ENCODE peak calls at places on chromosomes 5 and 9, in four cellular contexts. V, Z, J and G are unnamed samples.
A peak's percentile ranks its signal among the peaks of the same experiment; 100 is the strongest.

GRCh38 chr9:109469646-109470358 is 28.3 kb downstream of the PTPN3 start:
- DNase-seq in Z (no peak), V (peak; percentile 57), J (peak; percentile 69), G (peak; percentile 83)

GRCh38 chr9:136644593-136645342 is 17.9 kb upstream of the EGFL7 start:
- DNase-seq in V (no peak), J (no peak), Z (peak; percentile 91), G (peak; percentile 98)

GRCh38 chr9:112002847-112003457 is 106.3 kb downstream of the UGCG start:
- DNase-seq in V (no peak), Z (no peak), J (no peak), G (no peak)

GRCh38 chr5:15183520-15183919 is 311.9 kb upstream of the ANKH start:
- DNase-seq in J (no peak), Z (no peak), V (no peak), G (no peak)

GRCh38 chr9:5042661-5043178 is 57.6 kb downstream of the JAK2 start:
- DNase-seq in J (no peak), V (no peak), Z (no peak), G (no peak)

GRCh38 chr9:87063883-87064282 is 116.6 kb upstream of the GAS1 start:
- DNase-seq in Z (no peak), V (no peak), J (no peak), G (peak; percentile 13)

GRCh38 chr5:103019804-103020203 is 100.1 kb downstream of the GIN1 start:
- DNase-seq in J (no peak), V (no peak), Z (no peak), G (no peak)

GRCh38 chr5:135376961-135377621 is 21.9 kb downstream of the MACROH2A1 start:
- DNase-seq in J (no peak), Z (no peak), V (peak; percentile 5), G (no peak)

GRCh38 chr5:145941096-145941676 is 4.8 kb downstream of the SH3RF2 start:
- DNase-seq in Z (no peak), J (no peak), V (no peak), G (no peak)

GRCh38 chr9:113590389-113590788 is 126.9 kb downstream of the RGS3 start:
- DNase-seq in Z (no peak), V (no peak), J (no peak), G (no peak)

GRCh38 chr5:122858451-122858850 is 13.0 kb downstream of the SNX24 start:
- DNase-seq in V (no peak), J (peak; percentile 45), Z (no peak), G (no peak)

GRCh38 chr9:110095776-110096175 is 112.2 kb downstream of the C9orf152 start:
- DNase-seq in Z (no peak), V (no peak), J (no peak), G (no peak)

GRCh38 chr5:176636426-176636825 is 6.0 kb downstream of the EIF4E1B start:
- DNase-seq in Z (peak; percentile 22), V (no peak), J (no peak), G (no peak)

GRCh38 chr9:96423322-96423984 is 5.3 kb upstream of the ZNF367 start:
- DNase-seq in J (no peak), Z (no peak), V (no peak), G (no peak)

GRCh38 chr5:34587355-34588241 is 68.5 kb upstream of the RAI14 start:
- DNase-seq in J (no peak), Z (no peak), V (no peak), G (no peak)

GRCh38 chr5:140381972-140382371 is 19.7 kb upstream of the ANKHD1 start:
- DNase-seq in J (no peak), V (no peak), Z (no peak), G (no peak)

GRCh38 chr5:21070871-21071270 is 1082.9 kb upstream of the CDH18 start:
- DNase-seq in Z (no peak), J (no peak), V (no peak), G (no peak)

GRCh38 chr9:83392228-83392627 is 146.0 kb downstream of the FRMD3 start:
- DNase-seq in V (no peak), J (no peak), Z (no peak), G (no peak)

GRCh38 chr5:101534486-101535110 is 631.5 kb upstream of the ST8SIA4 start:
- DNase-seq in V (no peak), J (no peak), Z (no peak), G (no peak)

GRCh38 chr5:115627295-115627825 is 1.5 kb upstream of the TMED7 start:
- DNase-seq in J (no peak), Z (no peak), V (no peak), G (no peak)

GRCh38 chr5:181207214-181207959 is 2.4 kb upstream of the TRIM7 start:
- DNase-seq in Z (no peak), V (no peak), J (no peak), G (peak; percentile 79)

GRCh38 chr5:162444129-162444762 is 376.7 kb downstream of the GABRG2 start:
- DNase-seq in J (no peak), Z (no peak), V (no peak), G (peak; percentile 27)

GRCh38 chr9:78919701-78920100 is 622.8 kb downstream of the PSAT1 start:
- DNase-seq in Z (no peak), J (no peak), V (no peak), G (no peak)

GRCh38 chr5:141524604-141525597 is 36.0 kb downstream of the PCDHGC5 start:
- DNase-seq in Z (peak; percentile 92), V (peak; percentile 95), J (peak; percentile 91), G (peak; percentile 93)

GRCh38 chr9:136694163-136694864 is 7.1 kb upstream of the AGPAT2 start:
- DNase-seq in Z (no peak), J (peak; percentile 61), V (no peak), G (peak; percentile 69)

GRCh38 chr5:80973027-80973426 is 12.9 kb downstream of the RASGRF2 start:
- DNase-seq in V (no peak), J (no peak), Z (no peak), G (no peak)

GRCh38 chr5:72702881-72703434 is 113.5 kb upstream of the TNPO1 start:
- DNase-seq in Z (no peak), J (no peak), V (no peak), G (no peak)

GRCh38 chr9:95606951-95607350 is 90.2 kb upstream of the PTCH1 start:
- DNase-seq in J (no peak), V (no peak), Z (no peak), G (no peak)

GRCh38 chr5:16617272-16617973 is 626 bp upstream of the RETREG1 start:
- DNase-seq in J (no peak), Z (no peak), V (no peak), G (peak; percentile 61)

GRCh38 chr5:1113332-1113690 is 1.4 kb upstream of the SLC12A7 start:
- DNase-seq in V (no peak), Z (no peak), J (no peak), G (no peak)

GRCh38 chr9:32899181-32899580 is 102.2 kb downstream of the APTX start:
- DNase-seq in V (no peak), Z (no peak), J (no peak), G (no peak)

GRCh38 chr9:93459432-93459847 is 6.1 kb upstream of the FAM120AOS start:
- DNase-seq in V (no peak), J (peak; percentile 34), Z (no peak), G (no peak)